ENCODE peak calls at places on chromosomes 1 and 21, in ten cellular contexts. A is HT1080, N is heart left ventricle, L is endothelial cell, Y is iPS-NIHi11, W is amniotic stem cell, K is colonic mucosa, Z is dermis microvascular lymphatic vessel endothelial cell, M is ecto neural progenitor cell, O is AML-193. X is an unnamed sample.

GRCh38 chr21:27149034-27149433 is 182.1 kb upstream of the ADAMTS5 start:
- DNase-seq in A (no peak), N (no peak), L (no peak), Y (no peak), W (peak), K (no peak), Z (no peak), M (no peak), O (no peak), X (no peak)

GRCh38 chr1:8422439-8423133 is 104.7 kb downstream of the SLC45A1 start:
- DNase-seq in A (peak), N (peak), L (peak), Y (no peak), W (no peak), K (no peak), Z (peak), M (peak), O (peak), X (peak)

GRCh38 chr1:64112281-64112680 is 91.1 kb upstream of the UBE2U start:
- DNase-seq in A (peak), N (no peak), L (no peak), Y (no peak), W (peak), K (no peak), Z (no peak), M (no peak), O (no peak), X (peak)

GRCh38 chr1:54027848-54028247 is 9.9 kb upstream of the LDLRAD1 start:
- DNase-seq in A (no peak), N (peak), L (no peak), Y (no peak), W (no peak), K (no peak), Z (no peak), M (no peak), O (no peak), X (no peak)

GRCh38 chr1:44585315-44585920 is 88.9 kb downstream of the TMEM53 start:
- DNase-seq in A (no peak), N (no peak), L (no peak), Y (no peak), W (no peak), K (no peak), Z (no peak), M (no peak), O (no peak), X (no peak)

GRCh38 chr1:240831191-240831631 is 219.3 kb upstream of the GREM2 start:
- DNase-seq in A (peak), N (no peak), L (no peak), Y (no peak), W (peak), K (no peak), Z (peak), M (no peak), O (no peak), X (peak)

GRCh38 chr1:9410737-9411297 is 118.1 kb downstream of the SPSB1 start:
- DNase-seq in A (no peak), N (no peak), L (no peak), Y (no peak), W (no peak), K (no peak), Z (peak), M (no peak), O (no peak), X (no peak)

GRCh38 chr1:53576381-53576801 is 117.2 kb downstream of the DMRTB1 start:
- DNase-seq in A (no peak), N (no peak), L (no peak), Y (no peak), W (no peak), K (no peak), Z (no peak), M (no peak), O (no peak), X (no peak)

GRCh38 chr1:53025034-53025777 is 36.8 kb upstream of the PODN start:
- DNase-seq in A (peak), N (peak), L (no peak), Y (peak), W (peak), K (peak), Z (peak), M (no peak), O (no peak), X (peak)

GRCh38 chr21:29144736-29145353 is 14.4 kb downstream of the MAP3K7CL start:
- DNase-seq in A (peak), N (no peak), L (no peak), Y (no peak), W (no peak), K (no peak), Z (peak), M (no peak), O (no peak), X (peak)

X was measured in MCF 10A.